ENCODE peak calls at places on chromosomes 13 and 19, in ten cellular contexts. Q is heart left ventricle; U is right atrium auricular region; C is PC-3; N is A549; V is left ventricle myocardium inferior; P is osteoblast; B is lung; E is CD8-positive, alpha-beta T cell; M is IMR-90. O is an unnamed sample.

GRCh38 chr19:11692127-11692790 is 46.5 kb downstream of the ZNF823 start:
- DNase-seq in B (no peak), M (no peak), U (no peak), E (no peak), V (no peak), N (no peak), Q (no peak), C (no peak), P (no peak), O (no peak)

GRCh38 chr13:60654405-60654804 is 257.4 kb downstream of the TDRD3 start:
- DNase-seq in U (peak), E (no peak), Q (peak), C (peak), N (peak), M (no peak), B (no peak), P (no peak), V (peak), O (no peak)

GRCh38 chr19:38422405-38422804 is 3.6 kb downstream of the RASGRP4 start:
- DNase-seq in U (no peak), B (no peak), E (no peak), M (no peak), N (no peak), C (no peak), Q (no peak), P (no peak), V (no peak), O (no peak)

GRCh38 chr19:13016628-13017305 is 21.5 kb downstream of the NFIX start:
- DNase-seq in V (no peak), P (peak), B (no peak), U (no peak), N (no peak), E (no peak), Q (no peak), C (peak), M (no peak), O (no peak)

GRCh38 chr13:24671367-24672117 is 8.7 kb upstream of the ATP12A start:
- DNase-seq in V (no peak), E (no peak), N (peak), U (peak), Q (no peak), B (peak), C (peak), M (peak), P (peak), O (peak)

GRCh38 chr13:43934273-43934672 is 54.6 kb downstream of the LACC1 start:
- DNase-seq in V (no peak), U (no peak), P (peak), C (peak), B (no peak), Q (no peak), N (peak), M (peak), E (no peak), O (no peak)

GRCh38 chr19:29255006-29255405 is 42.1 kb upstream of the UQCRFS1 start:
- DNase-seq in U (no peak), C (no peak), V (no peak), N (no peak), B (no peak), E (no peak), P (no peak), M (no peak), Q (no peak), O (no peak)

GRCh38 chr19:16076958-16077611 is 790 bp downstream of the TPM4 start:
- DNase-seq in C (no peak), E (no peak), U (peak), B (no peak), M (no peak), N (no peak), V (peak), P (no peak), Q (peak), O (no peak)

DNA sequence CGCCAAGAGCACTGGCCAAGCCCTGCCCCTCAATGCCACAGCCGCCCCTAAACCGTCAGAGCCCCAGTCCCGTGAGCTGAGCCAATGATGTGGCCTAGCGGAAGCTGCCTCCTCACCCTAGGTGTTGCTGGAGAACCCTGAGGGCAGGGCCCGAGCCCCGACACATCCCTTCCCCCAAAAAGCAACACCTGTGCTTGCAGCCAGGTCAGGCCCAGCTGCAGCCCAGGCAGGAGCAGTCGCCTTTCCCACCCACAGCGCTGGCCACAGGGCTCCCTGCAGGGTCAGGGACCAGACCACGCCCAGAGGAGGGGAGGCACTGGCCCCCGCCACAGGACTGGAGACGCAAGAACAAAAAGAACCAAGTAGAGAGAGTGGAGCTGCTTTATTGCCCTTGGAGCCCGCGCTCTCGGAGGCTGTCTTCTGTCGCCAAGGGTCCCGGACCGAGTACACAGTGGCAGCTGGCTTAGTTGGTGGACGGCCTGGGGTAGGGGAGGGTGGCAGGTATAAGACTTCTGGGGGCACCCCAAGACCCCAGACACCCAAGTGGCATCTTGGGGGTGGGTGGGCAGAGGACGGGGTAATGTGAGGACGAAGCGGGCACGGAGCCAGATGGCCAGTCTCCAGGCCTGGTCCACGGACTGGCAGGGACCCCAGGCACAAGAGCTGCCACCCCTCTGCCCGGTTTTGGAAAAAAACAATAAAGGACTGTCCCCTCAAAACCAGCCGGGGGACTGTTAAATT is 3.3 kb downstream of the P2RY11 start:
- DNase-seq in N (peak), E (no peak), B (no peak), P (peak), C (peak), V (no peak), M (no peak), U (no peak), Q (no peak), O (no peak)
- H3K27ac ChIP-seq in N (no peak), E (no peak), B (no peak), P (no peak), C (no peak), V (no peak), M (no peak), U (no peak), Q (no peak), O (no peak)

GRCh38 chr13:86825410-86825809 is 845.8 kb upstream of the SLITRK5 start:
- DNase-seq in N (no peak), B (no peak), U (no peak), C (no peak), E (no peak), V (no peak), P (no peak), Q (no peak), M (no peak), O (no peak)
- H3K4me3 ChIP-seq in N (no peak), B (no peak), U (no peak), C (no peak), E (no peak), V (no peak), P (no peak), Q (no peak), M (no peak), O (no peak)

DNA sequence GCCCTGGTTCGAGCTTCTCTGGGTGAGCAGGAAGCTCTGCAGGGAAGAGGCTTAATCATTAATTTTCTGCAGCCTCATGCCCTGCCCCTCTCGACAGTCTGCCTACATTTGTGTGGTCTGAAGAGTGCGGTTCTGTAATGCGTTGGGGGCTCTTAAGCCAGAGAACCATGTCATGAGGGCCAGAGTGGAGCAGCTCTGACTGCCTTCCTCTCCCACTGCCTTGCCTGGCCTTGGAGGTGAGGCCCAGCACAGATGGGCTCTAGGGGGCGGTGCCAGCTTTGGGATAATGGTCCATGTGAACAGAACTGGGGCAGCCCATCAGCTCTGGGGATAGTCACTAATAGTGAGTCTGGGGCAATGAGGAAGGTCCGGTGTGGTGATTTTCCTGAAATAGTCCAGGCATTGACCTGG is 5.7 kb downstream of the FGF9 start:
- DNase-seq in U (no peak), Q (peak), N (no peak), M (no peak), C (no peak), E (no peak), B (no peak), V (no peak), P (peak), O (no peak)
- TF ChIP-seq CTCF in U (no peak), Q (no peak), N (no peak), M (no peak), C (no peak), E (no peak), B (no peak), V (peak), P (no peak), O (no peak)

DNA sequence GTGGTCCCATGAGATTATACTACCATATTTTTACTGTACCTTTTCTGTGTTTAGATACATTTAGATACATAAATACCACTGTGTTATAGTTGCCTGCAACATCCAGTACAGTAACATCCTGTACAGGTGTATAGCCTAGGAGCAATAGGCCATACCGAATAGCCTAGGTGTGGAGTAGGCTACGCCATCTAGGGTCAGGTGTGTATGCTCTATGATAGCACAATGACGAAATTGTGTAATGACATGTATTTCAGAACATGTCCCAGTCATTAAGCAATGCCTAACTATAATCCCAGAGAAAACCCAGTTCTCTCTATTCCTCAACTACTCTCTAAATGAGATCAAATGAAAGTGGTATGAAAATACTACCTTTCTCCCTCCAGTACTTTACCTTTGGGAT is 3.9 kb downstream of the SLC25A15 start:
- DNase-seq in U (peak), B (no peak), C (no peak), M (no peak), P (no peak), E (no peak), Q (no peak), V (no peak), N (no peak), O (no peak)
- H3K27ac ChIP-seq in U (no peak), B (no peak), C (no peak), M (no peak), P (no peak), E (no peak), Q (no peak), V (no peak), N (no peak), O (no peak)

DNA sequence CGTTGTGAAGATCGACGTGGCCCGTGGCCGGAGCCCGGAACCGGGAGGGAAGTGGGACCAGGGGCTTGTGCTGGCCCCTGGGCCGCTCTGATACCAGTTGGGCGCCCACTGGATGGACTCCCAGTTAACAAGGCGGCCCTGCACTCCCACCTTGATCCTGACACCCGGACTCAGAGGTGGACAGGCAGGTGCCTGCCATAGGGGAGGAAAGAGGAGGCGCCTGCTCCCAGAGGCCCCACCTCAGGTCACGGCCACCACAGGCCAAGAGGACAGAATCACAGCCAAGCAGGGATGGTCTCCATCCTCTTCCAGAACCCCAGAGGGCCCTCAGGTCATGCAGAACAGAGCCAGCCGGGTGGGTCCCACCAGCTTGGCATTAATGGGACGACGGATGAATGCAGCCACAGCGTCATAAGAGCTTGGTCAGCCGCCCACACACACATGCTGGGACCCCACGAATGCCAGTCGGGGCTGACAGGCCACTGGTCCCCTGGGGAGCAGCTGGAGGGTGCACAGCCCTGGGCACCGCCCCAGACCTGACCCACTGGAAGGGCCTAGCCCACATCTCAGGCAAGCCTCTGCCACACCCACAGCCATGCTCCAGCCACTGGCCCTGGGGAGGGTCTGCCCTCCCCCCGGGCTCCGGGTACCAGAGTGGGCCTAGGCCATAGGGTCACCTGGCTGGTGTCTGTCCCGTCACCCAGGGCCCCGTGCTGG is 9.6 kb upstream of the KLF16 start:
- DNase-seq in V (no peak), E (no peak), P (peak), M (no peak), Q (no peak), B (no peak), N (no peak), U (no peak), C (no peak), O (no peak)
- H3K4me3 ChIP-seq in V (peak), E (no peak), P (no peak), M (no peak), Q (peak), B (peak), N (no peak), U (no peak), C (peak), O (peak)

DNA sequence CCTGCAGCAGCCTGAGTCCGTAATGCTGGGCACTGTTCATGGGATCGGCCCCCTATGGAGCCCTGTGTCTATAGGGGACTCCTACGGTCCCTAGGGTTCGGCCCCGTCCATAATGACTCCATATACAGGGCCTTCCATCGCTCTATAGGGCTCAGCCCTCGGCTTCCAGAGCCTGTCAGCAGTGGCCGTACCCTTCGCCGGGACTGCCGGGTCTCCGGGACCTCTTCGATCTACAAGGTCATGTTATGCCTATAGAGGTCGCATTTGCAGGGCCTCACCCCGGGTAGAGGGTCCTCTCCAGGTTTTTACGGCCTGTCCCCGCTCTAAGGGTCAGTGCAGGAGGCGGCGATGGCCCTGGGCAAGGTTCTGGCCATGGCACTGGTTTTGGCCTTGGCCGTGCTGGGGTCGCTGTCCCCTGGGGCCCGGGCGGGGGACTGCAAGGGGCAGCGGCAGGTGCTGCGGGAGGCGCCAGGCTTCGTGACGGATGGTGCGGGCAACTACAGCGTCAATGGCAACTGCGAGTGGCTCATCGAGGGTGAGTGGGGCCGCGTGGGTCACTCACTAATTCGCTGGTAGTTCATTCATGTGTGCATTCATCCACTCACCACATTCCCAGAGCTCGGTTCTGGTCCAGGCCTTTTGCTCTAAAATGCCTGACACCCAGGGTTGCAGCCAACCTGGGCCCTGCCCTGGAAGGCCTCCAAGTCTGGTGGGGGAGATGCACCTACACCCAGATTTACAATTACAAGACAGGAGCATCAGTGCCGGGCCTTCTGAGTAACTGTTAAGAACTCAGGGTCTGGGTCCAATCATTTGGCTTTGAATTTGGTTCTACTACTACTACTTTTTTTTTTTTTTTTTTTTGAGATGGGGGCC is 699 bp downstream of the MEGF8 start:
- DNase-seq in P (peak), N (no peak), M (no peak), C (no peak), E (peak), B (no peak), U (peak), V (peak), Q (peak), O (no peak)
- TF ChIP-seq CTCF in P (no peak), N (peak), M (no peak), C (peak), E (no peak), B (no peak), U (no peak), V (no peak), Q (no peak), O (peak)

GRCh38 chr19:49830766-49831165 is 12.7 kb downstream of the MED25 start:
- DNase-seq in E (no peak), V (no peak), P (peak), M (no peak), Q (no peak), C (no peak), N (no peak), B (no peak), U (no peak), O (no peak)

GRCh38 chr19:49831592-49831991 is 13.5 kb downstream of the MED25 start:
- DNase-seq in V (no peak), N (no peak), Q (no peak), C (no peak), B (no peak), U (no peak), P (peak), M (no peak), E (no peak), O (no peak)

GRCh38 chr19:49827034-49827433 is 8.9 kb downstream of the MED25 start:
- DNase-seq in N (no peak), B (no peak), M (no peak), P (peak), E (no peak), Q (no peak), U (no peak), V (no peak), C (no peak), O (no peak)

GRCh38 chr19:49829721-49830120 is 11.6 kb downstream of the MED25 start:
- DNase-seq in Q (no peak), C (no peak), V (no peak), E (no peak), M (no peak), N (no peak), U (no peak), P (peak), B (no peak), O (no peak)

DNA sequence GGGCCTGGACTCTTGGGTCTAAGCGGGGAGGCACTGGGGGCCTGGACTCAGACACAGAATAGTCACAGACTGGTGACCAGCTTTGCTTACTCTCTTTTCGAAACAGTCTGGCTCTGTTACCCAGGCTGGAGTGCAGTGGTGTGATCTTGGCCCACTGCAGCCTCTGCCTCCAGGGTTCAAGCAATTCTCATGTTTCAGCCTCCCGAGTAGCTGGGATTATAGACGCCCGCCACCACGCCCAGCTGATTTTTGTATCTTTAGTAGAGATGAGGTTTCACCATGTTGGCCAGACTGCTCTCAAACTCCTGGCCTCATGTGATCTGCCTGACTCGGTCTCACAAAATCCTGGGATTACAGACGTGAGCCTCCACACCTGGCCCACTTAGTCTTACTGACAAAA is 11.1 kb downstream of the MED25 start:
- DNase-seq in U (no peak), C (no peak), M (no peak), P (no peak), E (no peak), N (no peak), V (no peak), B (no peak), Q (no peak), O (no peak)
- H3K27ac ChIP-seq in U (no peak), C (no peak), M (no peak), P (no peak), E (no peak), N (no peak), V (no peak), B (no peak), Q (no peak), O (no peak)

O was measured in AG04450.